ENCODE peak calls at places on chromosomes 7 and 10, in eight cellular contexts. Z is foreskin fibroblast, W is testis, P is pancreas, J is GM12878, K is lower leg skin, B is aorta, A is cardiac muscle cell. Y is an unnamed sample.

GRCh38 chr7:157867685-157868305 is 531.0 kb downstream of the DNAJB6 start:
- DNase-seq in Z (no peak), W (no peak), P (no peak), J (no peak), K (no peak), B (peak), A (no peak), Y (no peak)

GRCh38 chr10:126278846-126279245 is 109.4 kb downstream of the ADAM12 start:
- DNase-seq in Z (no peak), W (no peak), P (no peak), J (no peak), K (no peak), B (no peak), A (no peak), Y (no peak)

GRCh38 chr10:69281507-69282413 is 3.5 kb downstream of the HK1 start:
- DNase-seq in Z (no peak), W (no peak), P (no peak), J (no peak), K (no peak), B (no peak), A (no peak), Y (no peak)

GRCh38 chr7:26329520-26330269 is 38.0 kb downstream of the SNX10 start:
- DNase-seq in Z (no peak), W (no peak), P (no peak), J (no peak), K (peak), B (no peak), A (no peak), Y (no peak)

GRCh38 chr7:29609162-29610030 is 45.8 kb downstream of the PRR15 start:
- DNase-seq in Z (peak), W (no peak), P (peak), J (no peak), K (no peak), B (no peak), A (peak), Y (peak)

GRCh38 chr7:3922175-3922635 is 621.2 kb downstream of the SDK1 start:
- DNase-seq in Z (peak), W (peak), P (peak), J (no peak), K (no peak), B (no peak), A (peak), Y (peak)

GRCh38 chr7:117435475-117436043 is 8.3 kb upstream of the ASZ1 start:
- DNase-seq in Z (no peak), W (no peak), P (no peak), J (peak), K (no peak), B (no peak), A (no peak), Y (no peak)

GRCh38 chr7:44324204-44325126 is 929 bp downstream of the CAMK2B start:
- DNase-seq in Z (no peak), W (no peak), P (no peak), J (no peak), K (no peak), B (no peak), A (peak), Y (no peak)

GRCh38 chr7:2840458-2840857 is 3.6 kb downstream of the GNA12 start:
- DNase-seq in Z (no peak), W (no peak), P (no peak), J (no peak), K (no peak), B (no peak), A (no peak), Y (no peak)

GRCh38 chr7:36312064-36312914 is 77.4 kb upstream of the ANLN start:
- DNase-seq in Z (no peak), W (no peak), P (peak), J (no peak), K (no peak), B (no peak), A (no peak), Y (peak)

GRCh38 chr10:30417301-30417700 is 16.7 kb upstream of the MAP3K8 start:
- DNase-seq in Z (no peak), W (no peak), P (no peak), J (no peak), K (no peak), B (no peak), A (no peak), Y (no peak)

GRCh38 chr7:128037081-128037480 is 5.8 kb upstream of the LRRC4 start:
- DNase-seq in Z (no peak), W (no peak), P (no peak), J (no peak), K (no peak), B (no peak), A (no peak), Y (no peak)

GRCh38 chr7:51014811-51015210 is 232.1 kb upstream of the GRB10 start:
- DNase-seq in Z (no peak), W (no peak), P (no peak), J (no peak), K (peak), B (no peak), A (no peak), Y (no peak)
- H3K4me3 ChIP-seq in Z (no peak), W (no peak), P (no peak), J (no peak), K (no peak), B (no peak), A (no peak), Y (no peak)

GRCh38 chr10:123133511-123133910 is 2.3 kb upstream of the HMX3 start:
- DNase-seq in Z (no peak), W (no peak), P (no peak), J (no peak), K (no peak), B (no peak), A (no peak), Y (no peak)
- H3K4me3 ChIP-seq in Z (no peak), W (no peak), P (no peak), J (peak), K (no peak), B (no peak), A (no peak), Y (peak)

GRCh38 chr7:74479961-74480829 is 26.5 kb downstream of the GTF2IRD1 start:
- DNase-seq in Z (peak), W (peak), P (peak), J (no peak), K (peak), B (peak), A (peak), Y (no peak)
- H3K4me3 ChIP-seq in Z (peak), W (peak), P (no peak), J (no peak), K (peak), B (no peak), A (no peak), Y (no peak)

GRCh38 chr7:99368750-99369389 is 5.7 kb upstream of the ARPC1B start:
- DNase-seq in Z (no peak), W (no peak), P (no peak), J (no peak), K (no peak), B (no peak), A (no peak), Y (no peak)

GRCh38 chr7:99373086-99374066 is 1.2 kb upstream of the ARPC1B start:
- DNase-seq in Z (no peak), W (no peak), P (no peak), J (no peak), K (no peak), B (no peak), A (no peak), Y (no peak)

GRCh38 chr7:99369767-99370353 is 4.7 kb upstream of the ARPC1B start:
- DNase-seq in Z (peak), W (peak), P (no peak), J (no peak), K (no peak), B (no peak), A (peak), Y (no peak)

GRCh38 chr7:99372275-99373085 is 2.0 kb upstream of the ARPC1B start:
- DNase-seq in Z (peak), W (peak), P (peak), J (no peak), K (no peak), B (no peak), A (peak), Y (no peak)

DNA sequence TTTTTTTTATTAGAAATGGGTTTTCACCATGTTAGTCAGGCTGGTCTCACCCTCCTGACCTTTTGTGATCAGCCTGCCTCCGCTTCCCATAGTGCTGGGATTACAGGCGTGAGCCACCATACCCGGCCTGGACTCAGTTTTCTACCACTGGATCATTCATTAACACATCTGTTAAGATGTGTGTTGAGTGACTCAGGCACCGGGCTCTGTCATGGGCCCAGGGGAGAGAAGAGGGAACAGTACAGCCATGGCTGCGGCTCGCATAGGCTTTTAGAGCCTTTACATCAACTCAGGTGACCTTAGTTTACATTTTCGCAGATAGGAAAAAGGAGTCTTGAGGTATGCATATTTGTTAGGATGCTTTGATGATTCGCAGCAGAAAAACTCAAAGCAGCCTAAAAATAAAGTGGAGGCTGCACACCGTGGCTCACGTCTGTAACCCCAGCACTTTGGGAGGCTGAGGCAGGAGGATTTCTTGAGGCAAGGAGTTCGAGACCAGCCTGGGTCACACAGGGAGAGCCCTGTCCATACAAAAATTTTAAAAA is 3.1 kb upstream of the ARPC1B start:
- DNase-seq in Z (no peak), W (no peak), P (no peak), J (no peak), K (no peak), B (no peak), A (no peak), Y (no peak)
- H3K4me3 ChIP-seq in Z (no peak), W (no peak), P (no peak), J (no peak), K (no peak), B (no peak), A (no peak), Y (no peak)